ENCODE peak calls at places on chromosomes 3 and 15, in eight cellular contexts. M is COR-L47, L is NCI-H2081, Y is nephron progenitor cell, K is SK-MEL-5, I is glutamatergic neuron, N is NCI-H1105 treated with DMSO at 0.1 percent for 48 hours, R is HT1080. Z is an unnamed sample.

GRCh38 chr3:45635475-45636256 is 41.1 kb downstream of the LIMD1 start:
- DNase-seq in M (no peak), L (no peak), Y (no peak), K (no peak), I (no peak), N (no peak), R (peak), Z (no peak)

GRCh38 chr15:58870451-58870850 is 63.0 kb downstream of the SLTM start:
- DNase-seq in M (no peak), L (no peak), Y (no peak), K (no peak), I (no peak), N (no peak), R (no peak), Z (no peak)

GRCh38 chr3:20185364-20185732 is 658 bp downstream of the SGO1 start:
- DNase-seq in M (no peak), L (peak), Y (peak), K (peak), I (no peak), N (peak), R (peak), Z (no peak)

GRCh38 chr15:66483131-66483566 is 14.4 kb downstream of the SNAPC5 start:
- DNase-seq in M (no peak), L (peak), Y (no peak), K (no peak), I (no peak), N (peak), R (peak), Z (no peak)

GRCh38 chr3:126351086-126351770 is 6.0 kb downstream of the KLF15 start:
- DNase-seq in M (no peak), L (no peak), Y (no peak), K (no peak), I (peak), N (no peak), R (no peak), Z (no peak)

GRCh38 chr15:56249080-56249479 is 5.4 kb upstream of the RFX7 start:
- DNase-seq in M (peak), L (peak), Y (no peak), K (peak), I (no peak), N (no peak), R (peak), Z (no peak)

GRCh38 chr3:19457449-19457848 is 309.1 kb downstream of the KCNH8 start:
- DNase-seq in M (no peak), L (no peak), Y (no peak), K (no peak), I (no peak), N (no peak), R (no peak), Z (no peak)

GRCh38 chr15:28917791-28918140 is 32.0 kb downstream of the APBA2 start:
- DNase-seq in M (no peak), L (no peak), Y (no peak), K (no peak), I (no peak), N (no peak), R (no peak), Z (no peak)

GRCh38 chr3:161310649-161311423 is 60.5 kb downstream of the SPTSSB start:
- DNase-seq in M (no peak), L (no peak), Y (no peak), K (no peak), I (no peak), N (no peak), R (no peak), Z (no peak)

GRCh38 chr15:79101866-79102581 is 11.4 kb upstream of the RASGRF1 start:
- DNase-seq in M (no peak), L (no peak), Y (no peak), K (peak), I (no peak), N (no peak), R (peak), Z (peak)

GRCh38 chr3:108125550-108126071 is 34.8 kb upstream of the CD47 start:
- DNase-seq in M (peak), L (peak), Y (no peak), K (no peak), I (no peak), N (peak), R (no peak), Z (no peak)

GRCh38 chr3:125059488-125060245 is 3.9 kb upstream of the HEG1 start:
- DNase-seq in M (no peak), L (no peak), Y (no peak), K (peak), I (no peak), N (no peak), R (no peak), Z (no peak)

GRCh38 chr15:72604794-72605193 is 49.7 kb upstream of the GOLGA6B start:
- DNase-seq in M (no peak), L (no peak), Y (peak), K (peak), I (no peak), N (no peak), R (no peak), Z (no peak)

GRCh38 chr3:105367406-105368213 is 901 bp downstream of the ALCAM start:
- DNase-seq in M (peak), L (peak), Y (peak), K (peak), I (peak), N (peak), R (peak), Z (peak)

GRCh38 chr3:171873561-171873960 is 30.4 kb downstream of the TMEM212 start:
- DNase-seq in M (no peak), L (no peak), Y (no peak), K (peak), I (no peak), N (no peak), R (peak), Z (no peak)

GRCh38 chr15:67030036-67030762 is 35.2 kb upstream of the SMAD3 start:
- DNase-seq in M (peak), L (peak), Y (no peak), K (no peak), I (no peak), N (peak), R (no peak), Z (peak)

GRCh38 chr15:63973212-63974009 is 72.9 kb downstream of the DAPK2 start:
- DNase-seq in M (no peak), L (no peak), Y (no peak), K (no peak), I (no peak), N (no peak), R (no peak), Z (no peak)

GRCh38 chr3:114902691-114903101 is 244.4 kb downstream of the ZBTB20 start:
- DNase-seq in M (peak), L (peak), Y (no peak), K (no peak), I (no peak), N (no peak), R (no peak), Z (peak)

Z was measured in ecto neural progenitor cell.